ENCODE peak calls at places on chromosomes 11 and 22, in eight cellular contexts. One of them, this sample, is unnamed.

GRCh38 chr11:23078289-23078971 is 218.2 kb upstream of the CCDC179 start:
- DNase-seq in substantia nigra: no peak
- DNase-seq in aorta: no peak
- DNase-seq in body of pancreas: no peak
- DNase-seq in NCI-H1436: no peak
- DNase-seq in LNCaP clone FGC: no peak
- DNase-seq in globus pallidus: no peak
- DNase-seq in stimulated activated CD8-positive, alpha-beta memory T cell treated with anti-CD3 and anti-CD28 coated beads, Interleukin-7, amount 100 ng/mL, for 24 hours: no peak
- DNase-seq in this sample: no peak

GRCh38 chr11:123545726-123546125 is 108.7 kb downstream of the SCN3B start:
- DNase-seq in globus pallidus: no peak
- DNase-seq in NCI-H1436: no peak
- DNase-seq in aorta: no peak
- DNase-seq in substantia nigra: no peak
- DNase-seq in stimulated activated CD8-positive, alpha-beta memory T cell treated with anti-CD3 and anti-CD28 coated beads, Interleukin-7, amount 100 ng/mL, for 24 hours: no peak
- DNase-seq in body of pancreas: no peak
- DNase-seq in LNCaP clone FGC: no peak
- DNase-seq in this sample: no peak

GRCh38 chr11:567036-567628 is 6.4 kb downstream of the RASSF7 start:
- DNase-seq in globus pallidus: no peak
- DNase-seq in substantia nigra: no peak
- DNase-seq in aorta: no peak
- DNase-seq in body of pancreas: no peak
- DNase-seq in LNCaP clone FGC: no peak
- DNase-seq in stimulated activated CD8-positive, alpha-beta memory T cell treated with anti-CD3 and anti-CD28 coated beads, Interleukin-7, amount 100 ng/mL, for 24 hours: no peak
- DNase-seq in NCI-H1436: no peak
- DNase-seq in this sample: peak

GRCh38 chr11:64546176-64546575 is 44.8 kb upstream of the SLC22A12 start:
- DNase-seq in aorta: no peak
- DNase-seq in stimulated activated CD8-positive, alpha-beta memory T cell treated with anti-CD3 and anti-CD28 coated beads, Interleukin-7, amount 100 ng/mL, for 24 hours: no peak
- DNase-seq in NCI-H1436: no peak
- DNase-seq in LNCaP clone FGC: no peak
- DNase-seq in body of pancreas: no peak
- DNase-seq in globus pallidus: no peak
- DNase-seq in substantia nigra: no peak
- DNase-seq in this sample: no peak

GRCh38 chr22:42356547-42356946 is 75.7 kb downstream of the NFAM1 start:
- DNase-seq in substantia nigra: no peak
- DNase-seq in stimulated activated CD8-positive, alpha-beta memory T cell treated with anti-CD3 and anti-CD28 coated beads, Interleukin-7, amount 100 ng/mL, for 24 hours: no peak
- DNase-seq in LNCaP clone FGC: no peak
- DNase-seq in globus pallidus: no peak
- DNase-seq in aorta: no peak
- DNase-seq in NCI-H1436: peak
- DNase-seq in body of pancreas: no peak
- DNase-seq in this sample: no peak

GRCh38 chr11:25943031-25943430 is 388.9 kb upstream of the ANO3 start:
- DNase-seq in substantia nigra: no peak
- DNase-seq in aorta: no peak
- DNase-seq in stimulated activated CD8-positive, alpha-beta memory T cell treated with anti-CD3 and anti-CD28 coated beads, Interleukin-7, amount 100 ng/mL, for 24 hours: no peak
- DNase-seq in LNCaP clone FGC: no peak
- DNase-seq in body of pancreas: no peak
- DNase-seq in globus pallidus: no peak
- DNase-seq in NCI-H1436: no peak
- DNase-seq in this sample: no peak

GRCh38 chr11:120344302-120345004 is 8.2 kb downstream of the ARHGEF12 start:
- DNase-seq in NCI-H1436: no peak
- DNase-seq in body of pancreas: no peak
- DNase-seq in aorta: no peak
- DNase-seq in stimulated activated CD8-positive, alpha-beta memory T cell treated with anti-CD3 and anti-CD28 coated beads, Interleukin-7, amount 100 ng/mL, for 24 hours: no peak
- DNase-seq in globus pallidus: no peak
- DNase-seq in substantia nigra: no peak
- DNase-seq in LNCaP clone FGC: no peak
- DNase-seq in this sample: no peak

GRCh38 chr11:77299528-77299993 is 1.9 kb downstream of the GDPD4 start:
- DNase-seq in globus pallidus: no peak
- DNase-seq in NCI-H1436: no peak
- DNase-seq in aorta: no peak
- DNase-seq in LNCaP clone FGC: peak
- DNase-seq in stimulated activated CD8-positive, alpha-beta memory T cell treated with anti-CD3 and anti-CD28 coated beads, Interleukin-7, amount 100 ng/mL, for 24 hours: no peak
- DNase-seq in body of pancreas: no peak
- DNase-seq in substantia nigra: no peak
- DNase-seq in this sample: no peak

GRCh38 chr22:41565403-41566054 is 4.7 kb downstream of the CSDC2 start:
- DNase-seq in substantia nigra: no peak
- DNase-seq in stimulated activated CD8-positive, alpha-beta memory T cell treated with anti-CD3 and anti-CD28 coated beads, Interleukin-7, amount 100 ng/mL, for 24 hours: no peak
- DNase-seq in aorta: peak
- DNase-seq in NCI-H1436: no peak
- DNase-seq in LNCaP clone FGC: no peak
- DNase-seq in globus pallidus: no peak
- DNase-seq in body of pancreas: no peak
- DNase-seq in this sample: peak

GRCh38 chr22:38699784-38700183 is 959 bp downstream of the JOSD1 start:
- DNase-seq in globus pallidus: no peak
- DNase-seq in LNCaP clone FGC: no peak
- DNase-seq in stimulated activated CD8-positive, alpha-beta memory T cell treated with anti-CD3 and anti-CD28 coated beads, Interleukin-7, amount 100 ng/mL, for 24 hours: no peak
- DNase-seq in substantia nigra: no peak
- DNase-seq in body of pancreas: no peak
- DNase-seq in aorta: no peak
- DNase-seq in NCI-H1436: no peak
- DNase-seq in this sample: no peak

GRCh38 chr11:132886335-132886734 is 646.0 kb downstream of the OPCML start:
- DNase-seq in LNCaP clone FGC: no peak
- DNase-seq in aorta: no peak
- DNase-seq in globus pallidus: no peak
- DNase-seq in stimulated activated CD8-positive, alpha-beta memory T cell treated with anti-CD3 and anti-CD28 coated beads, Interleukin-7, amount 100 ng/mL, for 24 hours: no peak
- DNase-seq in body of pancreas: no peak
- DNase-seq in NCI-H1436: no peak
- DNase-seq in substantia nigra: no peak
- DNase-seq in this sample: peak

GRCh38 chr22:32576553-32577255 is 102.1 kb downstream of the FBXO7 start:
- DNase-seq in body of pancreas: no peak
- DNase-seq in stimulated activated CD8-positive, alpha-beta memory T cell treated with anti-CD3 and anti-CD28 coated beads, Interleukin-7, amount 100 ng/mL, for 24 hours: no peak
- DNase-seq in NCI-H1436: no peak
- DNase-seq in LNCaP clone FGC: no peak
- DNase-seq in aorta: no peak
- DNase-seq in substantia nigra: no peak
- DNase-seq in globus pallidus: no peak
- DNase-seq in this sample: no peak

GRCh38 chr22:37982938-37983859 is 1.2 kb downstream of the SOX10 start:
- DNase-seq in aorta: no peak
- DNase-seq in globus pallidus: no peak
- DNase-seq in substantia nigra: no peak
- DNase-seq in LNCaP clone FGC: no peak
- DNase-seq in body of pancreas: no peak
- DNase-seq in NCI-H1436: no peak
- DNase-seq in stimulated activated CD8-positive, alpha-beta memory T cell treated with anti-CD3 and anti-CD28 coated beads, Interleukin-7, amount 100 ng/mL, for 24 hours: no peak
- DNase-seq in this sample: peak

GRCh38 chr11:11569936-11570491 is 51.8 kb downstream of the GALNT18 start:
- DNase-seq in aorta: peak
- DNase-seq in body of pancreas: peak
- DNase-seq in NCI-H1436: no peak
- DNase-seq in LNCaP clone FGC: no peak
- DNase-seq in substantia nigra: peak
- DNase-seq in stimulated activated CD8-positive, alpha-beta memory T cell treated with anti-CD3 and anti-CD28 coated beads, Interleukin-7, amount 100 ng/mL, for 24 hours: no peak
- DNase-seq in globus pallidus: no peak
- DNase-seq in this sample: no peak

GRCh38 chr22:47195156-47195675 is 432.8 kb downstream of the TBC1D22A start:
- DNase-seq in globus pallidus: no peak
- DNase-seq in stimulated activated CD8-positive, alpha-beta memory T cell treated with anti-CD3 and anti-CD28 coated beads, Interleukin-7, amount 100 ng/mL, for 24 hours: no peak
- DNase-seq in aorta: no peak
- DNase-seq in NCI-H1436: no peak
- DNase-seq in body of pancreas: peak
- DNase-seq in LNCaP clone FGC: no peak
- DNase-seq in substantia nigra: no peak
- DNase-seq in this sample: peak

GRCh38 chr11:120173771-120174170 is 35.9 kb upstream of the TRIM29 start:
- DNase-seq in LNCaP clone FGC: no peak
- DNase-seq in substantia nigra: no peak
- DNase-seq in NCI-H1436: no peak
- DNase-seq in aorta: no peak
- DNase-seq in globus pallidus: no peak
- DNase-seq in body of pancreas: no peak
- DNase-seq in stimulated activated CD8-positive, alpha-beta memory T cell treated with anti-CD3 and anti-CD28 coated beads, Interleukin-7, amount 100 ng/mL, for 24 hours: no peak
- DNase-seq in this sample: no peak